ENCODE peak calls at places on chromosomes 7 and 10, in four cellular contexts. One of them, this sample, is unnamed.

GRCh38 chr7:137956183-137956582 is 45.7 kb downstream of the CREB3L2 start:
- DNase-seq in fibroblast of pulmonary artery: no peak
- DNase-seq in lower lobe of right lung: no peak
- DNase-seq in colonic mucosa: no peak
- DNase-seq in this sample: no peak

GRCh38 chr10:22655312-22655973 is 58.9 kb downstream of the PIP4K2A start:
- DNase-seq in lower lobe of right lung: no peak
- DNase-seq in fibroblast of pulmonary artery: peak; percentile 84
- DNase-seq in colonic mucosa: no peak
- DNase-seq in this sample: no peak

GRCh38 chr7:54879776-54880175 is 120.8 kb upstream of the SEC61G start:
- DNase-seq in lower lobe of right lung: no peak
- DNase-seq in fibroblast of pulmonary artery: no peak
- DNase-seq in colonic mucosa: no peak
- DNase-seq in this sample: no peak

GRCh38 chr10:124296121-124296812 is 122.5 kb downstream of the OAT start:
- DNase-seq in fibroblast of pulmonary artery: no peak
- DNase-seq in lower lobe of right lung: no peak
- DNase-seq in colonic mucosa: no peak
- DNase-seq in this sample: peak; percentile 75

GRCh38 chr7:105227391-105227790 is 161.3 kb downstream of the SRPK2 start:
- DNase-seq in lower lobe of right lung: no peak
- DNase-seq in colonic mucosa: no peak
- DNase-seq in fibroblast of pulmonary artery: no peak
- DNase-seq in this sample: no peak

GRCh38 chr7:19111474-19112143 is 5.8 kb downstream of the TWIST1 start:
- DNase-seq in fibroblast of pulmonary artery: no peak
- DNase-seq in colonic mucosa: no peak
- DNase-seq in lower lobe of right lung: no peak
- DNase-seq in this sample: peak; percentile 76

GRCh38 chr10:70051878-70052277 is 768 bp upstream of the MACROH2A2 start:
- DNase-seq in lower lobe of right lung: no peak
- DNase-seq in fibroblast of pulmonary artery: no peak
- DNase-seq in colonic mucosa: no peak
- DNase-seq in this sample: no peak

GRCh38 chr7:157674715-157675426 is 338.1 kb downstream of the DNAJB6 start:
- DNase-seq in lower lobe of right lung: no peak
- DNase-seq in fibroblast of pulmonary artery: no peak
- DNase-seq in colonic mucosa: no peak
- DNase-seq in this sample: no peak

GRCh38 chr7:155610633-155611193 is 33.7 kb upstream of the RBM33 start:
- DNase-seq in fibroblast of pulmonary artery: no peak
- DNase-seq in lower lobe of right lung: no peak
- DNase-seq in colonic mucosa: no peak
- DNase-seq in this sample: no peak

GRCh38 chr10:60820093-60820769 is 42.0 kb downstream of the CDK1 start:
- DNase-seq in fibroblast of pulmonary artery: peak; percentile 49
- DNase-seq in lower lobe of right lung: no peak
- DNase-seq in colonic mucosa: no peak
- DNase-seq in this sample: no peak

GRCh38 chr7:156017431-156017830 is 205.2 kb upstream of the SHH start:
- DNase-seq in colonic mucosa: no peak
- DNase-seq in lower lobe of right lung: no peak
- DNase-seq in fibroblast of pulmonary artery: no peak
- DNase-seq in this sample: no peak

GRCh38 chr7:92295391-92295790 is 49.6 kb downstream of the ANKIB1 start:
- DNase-seq in fibroblast of pulmonary artery: peak; percentile 13
- DNase-seq in colonic mucosa: no peak
- DNase-seq in lower lobe of right lung: no peak
- DNase-seq in this sample: no peak

GRCh38 chr7:89377219-89377618 is 581.7 kb upstream of the TEX47 start:
- DNase-seq in fibroblast of pulmonary artery: no peak
- DNase-seq in lower lobe of right lung: no peak
- DNase-seq in colonic mucosa: no peak
- DNase-seq in this sample: no peak

GRCh38 chr10:90865400-90865799 is 6.4 kb upstream of the RPP30 start:
- DNase-seq in fibroblast of pulmonary artery: peak; percentile 58
- DNase-seq in lower lobe of right lung: no peak
- DNase-seq in colonic mucosa: no peak
- DNase-seq in this sample: no peak

GRCh38 chr7:100888988-100889760 is at the start of gene UFSP1:
- DNase-seq in fibroblast of pulmonary artery: no peak
- DNase-seq in lower lobe of right lung: no peak
- DNase-seq in colonic mucosa: no peak
- DNase-seq in this sample: peak; percentile 90

GRCh38 chr7:55179897-55180682 is 161.3 kb downstream of the EGFR start:
- DNase-seq in lower lobe of right lung: no peak
- DNase-seq in fibroblast of pulmonary artery: no peak
- DNase-seq in colonic mucosa: no peak
- DNase-seq in this sample: no peak

GRCh38 chr10:13956826-13957225 is 370.1 kb downstream of the PRPF18 start:
- DNase-seq in lower lobe of right lung: no peak
- DNase-seq in colonic mucosa: peak; percentile 29
- DNase-seq in fibroblast of pulmonary artery: peak; percentile 81
- DNase-seq in this sample: peak; percentile 58

GRCh38 chr7:101553018-101553770 is 75.9 kb downstream of the MYL10 start:
- DNase-seq in fibroblast of pulmonary artery: no peak
- DNase-seq in lower lobe of right lung: no peak
- DNase-seq in colonic mucosa: no peak
- DNase-seq in this sample: peak; percentile 69

GRCh38 chr10:119473715-119474230 is 68.7 kb downstream of the RGS10 start:
- DNase-seq in colonic mucosa: no peak
- DNase-seq in fibroblast of pulmonary artery: no peak
- DNase-seq in lower lobe of right lung: no peak
- DNase-seq in this sample: no peak
- TF ChIP-seq CTCF in colonic mucosa: no peak
- TF ChIP-seq CTCF in fibroblast of pulmonary artery: no peak
- TF ChIP-seq CTCF in lower lobe of right lung: no peak
- TF ChIP-seq CTCF in this sample: no peak

GRCh38 chr10:112835933-112836564 is 114.0 kb upstream of the TCF7L2 start:
- DNase-seq in lower lobe of right lung: no peak
- DNase-seq in colonic mucosa: no peak
- DNase-seq in fibroblast of pulmonary artery: no peak
- DNase-seq in this sample: no peak
- H3K4me3 ChIP-seq in lower lobe of right lung: no peak overlapping the region
- H3K4me3 ChIP-seq in colonic mucosa: no peak overlapping the region
- H3K4me3 ChIP-seq in fibroblast of pulmonary artery: no peak overlapping the region
- H3K4me3 ChIP-seq in this sample: no peak overlapping the region

GRCh38 chr10:76697923-76698322 is 939.7 kb downstream of the KCNMA1 start:
- DNase-seq in fibroblast of pulmonary artery: no peak
- DNase-seq in lower lobe of right lung: no peak
- DNase-seq in colonic mucosa: no peak
- DNase-seq in this sample: no peak
- TF ChIP-seq CTCF in fibroblast of pulmonary artery: no peak
- TF ChIP-seq CTCF in lower lobe of right lung: no peak
- TF ChIP-seq CTCF in colonic mucosa: no peak
- TF ChIP-seq CTCF in this sample: peak; percentile 35

GRCh38 chr10:50360077-50360476 is 108.8 kb upstream of the ASAH2 start:
- DNase-seq in colonic mucosa: no peak
- DNase-seq in lower lobe of right lung: no peak
- DNase-seq in fibroblast of pulmonary artery: no peak
- DNase-seq in this sample: no peak
- H3K4me3 ChIP-seq in colonic mucosa: no peak overlapping the region
- H3K4me3 ChIP-seq in lower lobe of right lung: no peak overlapping the region
- H3K4me3 ChIP-seq in fibroblast of pulmonary artery: no peak overlapping the region
- H3K4me3 ChIP-seq in this sample: no peak overlapping the region

GRCh38 chr7:44287488-44288380 is 37.7 kb downstream of the CAMK2B start:
- DNase-seq in fibroblast of pulmonary artery: no peak
- DNase-seq in lower lobe of right lung: peak; percentile 42
- DNase-seq in colonic mucosa: no peak
- DNase-seq in this sample: peak; percentile 50

GRCh38 chr7:44284881-44285541 is 40.4 kb downstream of the CAMK2B start:
- DNase-seq in fibroblast of pulmonary artery: no peak
- DNase-seq in lower lobe of right lung: peak; percentile 32
- DNase-seq in colonic mucosa: no peak
- DNase-seq in this sample: peak; percentile 87

GRCh38 chr7:44286618-44287487 is 38.5 kb downstream of the CAMK2B start:
- DNase-seq in lower lobe of right lung: peak; percentile 34
- DNase-seq in colonic mucosa: no peak
- DNase-seq in fibroblast of pulmonary artery: no peak
- DNase-seq in this sample: peak; percentile 81

GRCh38 chr7:44285561-44285960 is 39.8 kb downstream of the CAMK2B start:
- DNase-seq in fibroblast of pulmonary artery: no peak
- DNase-seq in lower lobe of right lung: peak; percentile 14
- DNase-seq in colonic mucosa: no peak
- DNase-seq in this sample: no peak

GRCh38 chr7:44286182-44286617 is 39.2 kb downstream of the CAMK2B start:
- DNase-seq in fibroblast of pulmonary artery: no peak
- DNase-seq in colonic mucosa: no peak
- DNase-seq in lower lobe of right lung: no peak
- DNase-seq in this sample: peak; percentile 86
- TF ChIP-seq CTCF in fibroblast of pulmonary artery: no peak
- TF ChIP-seq CTCF in colonic mucosa: no peak
- TF ChIP-seq CTCF in lower lobe of right lung: no peak
- TF ChIP-seq CTCF in this sample: no peak

GRCh38 chr10:6579193-6579903 is 728 bp downstream of the PRKCQ start:
- DNase-seq in colonic mucosa: no peak
- DNase-seq in lower lobe of right lung: peak; percentile 49
- DNase-seq in fibroblast of pulmonary artery: no peak
- DNase-seq in this sample: no peak
- H3K4me3 ChIP-seq in colonic mucosa: peak overlapping the region; percentile 55
- H3K4me3 ChIP-seq in lower lobe of right lung: peak overlapping the region; percentile 71
- H3K4me3 ChIP-seq in fibroblast of pulmonary artery: peak overlapping the region; percentile 52
- H3K4me3 ChIP-seq in this sample: peak overlapping the region; percentile 59